ENCODE peak calls at places on chromosomes 12 and 14, in four cellular contexts. Q is sigmoid colon, D is brain microvascular endothelial cell, R is dorsolateral prefrontal cortex. T is an unnamed sample.
A peak's percentile ranks its signal among the peaks of the same experiment; 100 is the strongest.

GRCh38 chr12:106914796-106915634 is 40.7 kb upstream of the TMEM263 start:
- DNase-seq in Q (no peak), D (no peak), R (no peak), T (no peak)

GRCh38 chr12:19018302-19018980 is 111.1 kb upstream of the PLEKHA5 start:
- DNase-seq in Q (no peak), D (peak; percentile 40), R (no peak), T (no peak)

GRCh38 chr12:100267603-100268281 is 765 bp downstream of the SCYL2 start:
- DNase-seq in Q (no peak), D (no peak), R (no peak), T (peak; percentile 30)

GRCh38 chr14:64447890-64448667 is 17.2 kb upstream of the AKAP5 start:
- DNase-seq in Q (no peak), D (peak; percentile 16), R (no peak), T (no peak)

GRCh38 chr12:3129301-3130052 is 52.3 kb downstream of the TSPAN9 start:
- DNase-seq in Q (no peak), D (peak; percentile 75), R (no peak), T (no peak)

GRCh38 chr12:114011711-114012110 is 45.6 kb upstream of the RBM19 start:
- DNase-seq in Q (no peak), D (no peak), R (no peak), T (no peak)

GRCh38 chr12:124898200-124898950 is 16.1 kb downstream of the UBC start:
- DNase-seq in Q (peak; percentile 74), D (no peak), R (no peak), T (no peak)

GRCh38 chr14:102795060-102795925 is 18.0 kb downstream of the TRAF3 start:
- DNase-seq in Q (peak; percentile 79), D (peak; percentile 93), R (no peak), T (peak; percentile 82)

GRCh38 chr12:121579190-121579791 is 1.5 kb downstream of the KDM2B start:
- DNase-seq in Q (peak; percentile 75), D (no peak), R (peak; percentile 57), T (peak; percentile 71)

GRCh38 chr14:55052259-55052930 is 948 bp downstream of the MAPK1IP1L start:
- DNase-seq in Q (no peak), D (no peak), R (no peak), T (no peak)

GRCh38 chr12:121916719-121917118 is 1.7 kb upstream of the CFAP251 start:
- DNase-seq in Q (no peak), D (no peak), R (no peak), T (no peak)

GRCh38 chr12:34400423-34400881 is 378.2 kb downstream of the ALG10 start:
- DNase-seq in Q (peak; percentile 59), D (no peak), R (peak; percentile 20), T (peak; percentile 15)

GRCh38 chr14:50381823-50382287 is 14.8 kb downstream of the CDKL1 start:
- DNase-seq in Q (no peak), D (no peak), R (no peak), T (no peak)

GRCh38 chr14:72855913-72856312 is 38.0 kb downstream of the DPF3 start:
- DNase-seq in Q (no peak), D (no peak), R (no peak), T (no peak)

GRCh38 chr12:117768860-117769259 is 199.9 kb downstream of the KSR2 start:
- DNase-seq in Q (no peak), D (no peak), R (no peak), T (no peak)

GRCh38 chr12:32039917-32040575 is 66.6 kb upstream of the BICD1 start:
- DNase-seq in Q (no peak), D (no peak), R (no peak), T (no peak)

GRCh38 chr12:124837958-124838803 is 25.5 kb downstream of the SCARB1 start:
- DNase-seq in Q (peak; percentile 95), D (peak; percentile 94), R (no peak), T (peak; percentile 73)

GRCh38 chr14:58635041-58635440 is 2.7 kb upstream of the DACT1 start:
- DNase-seq in Q (no peak), D (no peak), R (no peak), T (no peak)
- H3K27ac ChIP-seq in Q (no peak overlapping the region), D (no peak overlapping the region), R (no peak overlapping the region), T (peak overlapping the region; percentile 91)

GRCh38 chr14:90399541-90400444 is 3.0 kb downstream of the CALM1 start:
- DNase-seq in Q (peak; percentile 97), D (peak; percentile 89), R (peak; percentile 92), T (peak; percentile 93)
- H3K27ac ChIP-seq in Q (peak overlapping the region; percentile 96), D (no peak overlapping the region), R (peak overlapping the region; percentile 96), T (peak overlapping the region; percentile 97)

GRCh38 chr12:909861-910260 is 39.6 kb downstream of the RAD52 start:
- DNase-seq in Q (no peak), D (no peak), R (no peak), T (no peak)
- H3K27ac ChIP-seq in Q (no peak overlapping the region), D (no peak overlapping the region), R (no peak overlapping the region), T (no peak overlapping the region)

GRCh38 chr14:76793324-76793723 is 19.4 kb downstream of the ANGEL1 start:
- DNase-seq in Q (no peak), D (no peak), R (no peak), T (no peak)

GRCh38 chr14:76792422-76792821 is 20.3 kb downstream of the ANGEL1 start:
- DNase-seq in Q (no peak), D (no peak), R (no peak), T (no peak)

GRCh38 chr14:76793956-76794355 is 18.7 kb downstream of the ANGEL1 start:
- DNase-seq in Q (no peak), D (no peak), R (no peak), T (no peak)
- H3K27ac ChIP-seq in Q (no peak overlapping the region), D (no peak overlapping the region), R (no peak overlapping the region), T (no peak overlapping the region)

DNA sequence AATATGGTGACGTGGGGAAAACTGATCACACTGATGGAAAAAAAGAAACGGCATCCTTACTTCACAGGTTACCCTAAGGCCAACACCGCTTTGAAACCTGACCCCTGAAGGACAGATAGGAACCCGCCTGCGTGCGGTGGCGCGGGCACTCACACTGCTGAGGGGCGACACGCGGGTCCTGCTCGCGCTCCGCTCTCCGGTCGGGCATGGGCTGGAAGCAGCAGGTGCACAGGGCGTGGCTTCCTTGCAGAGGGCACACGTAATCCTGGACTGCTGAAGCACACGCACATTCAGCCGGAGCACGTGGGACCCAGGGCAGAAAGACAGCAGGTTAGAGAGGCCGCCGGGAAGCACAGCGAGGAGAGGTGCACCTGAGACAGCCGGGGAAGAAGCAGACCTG is 22.8 kb upstream of the GOLGA3 start:
- DNase-seq in Q (no peak), D (no peak), R (no peak), T (no peak)
- H3K27ac ChIP-seq in Q (no peak overlapping the region), D (no peak overlapping the region), R (no peak overlapping the region), T (no peak overlapping the region)

GRCh38 chr14:90553921-90554336 is 157.1 kb downstream of the CALM1 start:
- DNase-seq in Q (peak; percentile 64), D (no peak), R (no peak), T (no peak)
- H3K27ac ChIP-seq in Q (peak overlapping the region; percentile 85), D (no peak overlapping the region), R (peak overlapping the region; percentile 95), T (peak overlapping the region; percentile 61)

GRCh38 chr14:101360045-101360931 is 201.0 kb upstream of the DIO3 start:
- DNase-seq in Q (peak; percentile 98), D (no peak), R (no peak), T (peak; percentile 84)
- H3K27ac ChIP-seq in Q (peak overlapping the region; percentile 90), D (no peak overlapping the region), R (no peak overlapping the region), T (peak overlapping the region; percentile 33)